ENCODE peak calls at places on chromosomes 16 and 17, in six cellular contexts. W is tibial nerve; N is CD8-positive, alpha-beta T cell; M is small intestine; K is transverse colon; R is pancreas. P is an unnamed sample. For H3K27me3, the result is how much of the 10 kb centered on the place peaks cover.

GRCh38 chr16:78768723-78769122 is 669.3 kb downstream of the WWOX start:
- DNase-seq in M (no peak), N (no peak), K (no peak), R (no peak), W (no peak), P (no peak)

GRCh38 chr17:68567581-68567980 is 33.6 kb downstream of the FAM20A start:
- DNase-seq in W (no peak), K (no peak), R (no peak), M (no peak), N (no peak), P (no peak)

GRCh38 chr17:17208013-17208412 is 1.9 kb upstream of the PLD6 start:
- DNase-seq in R (no peak), M (no peak), N (no peak), W (no peak), K (no peak), P (no peak)

GRCh38 chr17:58753026-58753425 is 2.6 kb upstream of the PPM1E start:
- DNase-seq in N (no peak), M (no peak), K (no peak), W (no peak), R (no peak), P (no peak)

GRCh38 chr16:81511371-81511770 is 66.8 kb downstream of the CMIP start:
- DNase-seq in N (no peak), W (no peak), K (no peak), M (no peak), R (no peak), P (no peak)

GRCh38 chr17:69117855-69118758 is 23.6 kb downstream of the ABCA6 start:
- DNase-seq in W (no peak), M (no peak), R (no peak), K (no peak), N (no peak), P (no peak)

GRCh38 chr17:4417129-4417667 is 16.5 kb upstream of the SPNS3 start:
- DNase-seq in N (no peak), R (no peak), M (no peak), W (no peak), K (no peak), P (no peak)

GRCh38 chr17:45260204-45260783 is 1.6 kb downstream of the SPATA32 start:
- DNase-seq in R (no peak), K (no peak), M (peak), W (no peak), N (no peak), P (no peak)

GRCh38 chr16:3855142-3855541 is 25.4 kb downstream of the CREBBP start:
- DNase-seq in R (no peak), N (no peak), K (no peak), M (no peak), W (no peak), P (no peak)

GRCh38 chr17:60098578-60098977 is 19.9 kb upstream of the HEATR6 start:
- DNase-seq in N (no peak), W (no peak), M (no peak), R (no peak), K (no peak), P (no peak)

GRCh38 chr17:64091116-64091515 is 38.8 kb downstream of the ERN1 start:
- DNase-seq in W (no peak), K (no peak), N (no peak), R (no peak), M (no peak), P (no peak)

GRCh38 chr17:14903810-14904209 is 361.3 kb downstream of the PMP22 start:
- DNase-seq in R (no peak), M (no peak), K (no peak), W (no peak), N (no peak), P (no peak)

GRCh38 chr17:848402-848801 is 66.2 kb downstream of the MRM3 start:
- DNase-seq in M (no peak), N (no peak), K (no peak), R (no peak), W (no peak), P (no peak)

GRCh38 chr16:8271344-8271743 is 319.0 kb downstream of the TMEM114 start:
- DNase-seq in M (no peak), R (no peak), K (no peak), W (no peak), N (no peak), P (no peak)

GRCh38 chr17:21345236-21345635 is 30.9 kb upstream of the KCNJ12 start:
- DNase-seq in M (no peak), R (peak), K (no peak), W (no peak), N (no peak), P (no peak)

GRCh38 chr17:72422505-72423285 is 301.9 kb downstream of the SOX9 start:
- DNase-seq in K (peak), W (peak), R (no peak), M (peak), N (no peak), P (no peak)

GRCh38 chr16:4746991-4747574 is 12.7 kb downstream of the DNAAF8 start:
- DNase-seq in M (no peak), N (no peak), K (no peak), R (peak), W (no peak), P (no peak)

GRCh38 chr16:55015181-55015913 is 84.7 kb downstream of the IRX5 start:
- DNase-seq in N (no peak), W (no peak), M (no peak), R (no peak), K (no peak), P (no peak)

GRCh38 chr16:12484987-12485386 is 318.7 kb downstream of the CPPED1 start:
- DNase-seq in K (no peak), W (no peak), N (no peak), R (no peak), M (no peak), P (no peak)

GRCh38 chr16:2597560-2597902 is 59.7 kb downstream of the PDPK1 start:
- DNase-seq in N (no peak), R (no peak), W (no peak), M (no peak), K (no peak), P (no peak)

GRCh38 chr16:3459401-3460090 is 16.1 kb downstream of the NAA60 start:
- DNase-seq in W (no peak), K (no peak), N (peak), M (peak), R (no peak), P (no peak)

GRCh38 chr17:12376276-12376675 is 289.4 kb upstream of the MYOCD start:
- DNase-seq in R (no peak), W (no peak), M (no peak), N (no peak), K (no peak), P (no peak)

GRCh38 chr16:56800355-56800754 is 64.7 kb upstream of the SLC12A3 start:
- DNase-seq in M (no peak), R (no peak), N (no peak), K (no peak), W (no peak), P (no peak)

GRCh38 chr17:57372156-57372555 is 115.8 kb downstream of the MSI2 start:
- DNase-seq in R (no peak), M (no peak), K (no peak), W (no peak), N (no peak), P (no peak)

GRCh38 chr17:64411999-64412771 is 21.5 kb upstream of the PECAM1 start:
- DNase-seq in R (no peak), K (peak), N (no peak), W (no peak), M (no peak), P (no peak)

GRCh38 chr16:57372372-57373116 is at the start of gene CX3CL1:
- DNase-seq in N (no peak), K (peak), R (peak), M (peak), W (no peak), P (no peak)

GRCh38 chr17:73205326-73205980 is 12.6 kb downstream of the COG1 start:
- DNase-seq in K (no peak), R (no peak), M (no peak), N (no peak), W (no peak), P (no peak)

GRCh38 chr17:19650826-19651225 is 2.3 kb downstream of the ALDH3A2 start:
- DNase-seq in M (no peak), W (no peak), N (no peak), R (no peak), K (no peak), P (no peak)

GRCh38 chr16:81276323-81276722 is 37.8 kb downstream of the BCO1 start:
- DNase-seq in N (no peak), W (no peak), R (no peak), K (no peak), M (no peak), P (no peak)

GRCh38 chr17:61291457-61292311 is 108.0 kb upstream of the TBX2 start:
- DNase-seq in R (no peak), M (no peak), N (no peak), W (no peak), K (no peak), P (no peak)

GRCh38 chr16:2497116-2497630 is 16.6 kb upstream of the ATP6V0C start:
- DNase-seq in R (peak), W (no peak), K (no peak), N (no peak), M (no peak), P (no peak)

GRCh38 chr17:75364078-75364477 is 41.4 kb downstream of the GRB2 start:
- DNase-seq in K (no peak), W (no peak), N (no peak), M (no peak), R (no peak), P (no peak)

DNA sequence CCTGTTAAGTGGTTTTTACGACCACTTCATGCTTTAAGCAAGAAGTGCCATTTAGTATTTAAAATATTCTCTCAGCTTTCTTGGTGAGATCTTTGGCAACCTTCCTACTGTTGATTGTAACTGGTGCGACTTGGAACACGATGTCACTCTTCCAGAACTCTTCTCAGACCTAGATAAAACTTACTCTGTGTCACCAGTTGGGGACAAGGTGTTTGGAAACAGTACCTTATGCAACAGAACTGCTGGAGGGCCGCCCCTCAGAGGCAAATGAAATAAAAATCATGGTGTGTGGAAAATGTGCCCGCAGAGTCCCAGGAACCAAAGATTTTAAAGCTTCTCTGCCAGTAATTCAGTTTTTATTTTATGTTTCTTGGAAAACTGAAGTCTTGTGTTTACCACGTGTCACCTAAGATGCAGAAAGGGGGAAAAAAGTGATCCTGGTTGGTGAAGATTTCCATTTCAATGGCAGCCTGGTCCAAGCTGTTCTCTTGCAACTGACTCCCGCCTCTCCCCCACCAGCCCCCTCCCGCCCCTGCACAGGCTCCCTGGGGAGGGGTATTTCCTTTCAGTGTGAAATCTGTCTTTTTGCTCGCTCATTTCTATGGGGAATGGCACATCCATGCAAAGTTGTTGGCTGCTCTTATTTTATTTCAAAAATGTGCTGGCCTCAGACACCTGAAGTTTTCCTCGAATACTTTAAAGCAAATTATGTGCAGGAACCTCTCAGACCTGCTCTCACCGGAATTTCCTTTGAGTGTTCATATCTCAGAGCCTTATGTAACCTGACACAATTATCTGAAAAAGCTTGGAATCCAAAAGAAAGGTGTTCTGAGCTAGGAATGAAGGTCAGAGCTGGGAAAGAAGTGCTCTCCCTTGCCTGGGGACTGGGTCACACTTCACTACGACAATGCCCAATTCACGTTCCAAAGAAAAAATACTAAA is 7.0 kb upstream of the HSD11B2 start:
- DNase-seq in M (no peak), N (no peak), K (no peak), W (no peak), R (no peak), P (no peak)
- H3K27me3 ChIP-seq in M (under half), N (under half), K (under half), W (under half), R (under half), P (under half)

DNA sequence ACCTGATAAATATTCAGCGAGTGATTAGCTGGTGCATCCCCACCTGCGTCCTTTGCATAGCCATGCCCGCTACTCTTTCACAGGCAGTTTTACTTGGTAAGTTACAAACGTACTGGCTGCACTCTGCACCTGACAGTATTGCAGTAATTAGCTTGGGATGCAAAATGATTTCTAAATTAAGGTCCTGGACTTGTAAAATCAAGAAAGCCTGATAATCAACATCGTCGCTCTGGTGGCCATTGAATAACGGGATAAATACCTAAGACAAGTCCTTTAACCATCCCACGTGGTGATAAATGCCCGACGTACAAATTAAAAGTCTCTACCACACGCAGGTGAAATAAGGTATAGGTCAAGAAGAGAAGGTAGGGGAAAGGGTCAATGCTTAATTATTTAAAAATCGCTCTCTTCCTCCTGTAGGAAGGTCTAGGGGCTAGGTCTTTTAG is 972 bp upstream of the PRKCA start:
- DNase-seq in K (peak), M (no peak), R (no peak), W (no peak), N (no peak), P (no peak)
- H3K27me3 ChIP-seq in K (under half), M (under half), R (under half), W (under half), N (under half), P (under half)

GRCh38 chr17:29018788-29019474 is 13.1 kb upstream of the SEZ6 start:
- DNase-seq in W (no peak), M (no peak), K (no peak), N (no peak), R (no peak), P (no peak)

GRCh38 chr17:29010586-29010985 is 4.8 kb upstream of the SEZ6 start:
- DNase-seq in W (no peak), M (no peak), R (no peak), K (no peak), N (no peak), P (no peak)

GRCh38 chr17:29012535-29012934 is 6.7 kb upstream of the SEZ6 start:
- DNase-seq in R (no peak), W (no peak), K (no peak), N (no peak), M (no peak), P (no peak)

GRCh38 chr17:29016635-29017034 is 10.8 kb upstream of the SEZ6 start:
- DNase-seq in N (no peak), W (no peak), K (no peak), M (no peak), R (no peak), P (no peak)

GRCh38 chr17:29014716-29015115 is 8.9 kb upstream of the SEZ6 start:
- DNase-seq in R (no peak), W (no peak), M (no peak), K (no peak), N (no peak), P (no peak)
- H3K27me3 ChIP-seq in R (under half), W (under half), M (under half), K (half or more), N (under half), P (under half)

GRCh38 chr17:48554412-48555090 is 9.6 kb upstream of the HOXB2 start:
- DNase-seq in M (no peak), K (no peak), R (peak), N (no peak), W (no peak), P (no peak)
- H3K27me3 ChIP-seq in M (under half), K (under half), R (under half), N (under half), W (under half), P (under half)

GRCh38 chr16:49274936-49275730 is 6.5 kb downstream of the CBLN1 start:
- DNase-seq in R (no peak), M (no peak), N (no peak), K (no peak), W (no peak), P (no peak)
- H3K27me3 ChIP-seq in R (under half), M (half or more), N (under half), K (half or more), W (under half), P (half or more)

DNA sequence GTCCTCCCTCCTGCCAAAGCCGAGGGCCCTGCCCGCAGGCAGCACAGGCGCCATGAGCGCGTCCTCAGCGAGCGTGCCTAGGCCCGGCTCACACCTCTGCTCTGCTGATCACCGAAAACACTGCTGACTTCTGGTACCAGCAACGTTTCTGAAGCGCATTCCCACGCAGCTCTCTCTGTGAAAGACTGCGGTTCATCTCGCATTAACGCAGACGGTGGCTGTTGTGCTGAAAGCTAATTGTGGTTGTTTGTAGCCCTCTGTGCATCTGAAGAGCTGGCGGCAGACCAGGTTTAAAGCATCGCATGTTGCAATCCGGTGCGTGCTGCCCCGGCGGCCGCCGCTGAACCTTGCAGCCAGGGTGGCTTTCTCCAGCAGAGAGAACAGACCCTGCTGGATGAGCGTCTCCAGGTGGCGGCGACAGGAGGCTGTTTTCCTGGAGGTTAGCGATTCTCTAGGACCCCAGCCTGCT is 49.9 kb upstream of the CHMP6 start:
- DNase-seq in M (no peak), W (no peak), K (no peak), N (no peak), R (peak), P (no peak)
- H3K27me3 ChIP-seq in M (under half), W (under half), K (under half), N (under half), R (under half), P (under half)

GRCh38 chr17:48562934-48563333 is 15.2 kb downstream of the HOXB4 start:
- DNase-seq in R (no peak), K (no peak), N (no peak), W (no peak), M (no peak), P (no peak)
- H3K27me3 ChIP-seq in R (under half), K (under half), N (under half), W (under half), M (under half), P (under half)

GRCh38 chr17:79857095-79857494 is 17.9 kb upstream of the CBX4 start:
- DNase-seq in W (no peak), K (no peak), N (no peak), R (no peak), M (no peak), P (no peak)

GRCh38 chr17:79862259-79862658 is 23.0 kb upstream of the CBX4 start:
- DNase-seq in W (no peak), K (no peak), M (no peak), N (no peak), R (no peak), P (no peak)

GRCh38 chr17:79861371-79862216 is 22.4 kb upstream of the CBX4 start:
- DNase-seq in K (peak), W (no peak), N (peak), R (no peak), M (peak), P (no peak)

GRCh38 chr17:79862771-79863440 is 23.7 kb upstream of the CBX4 start:
- DNase-seq in W (no peak), M (no peak), N (peak), K (no peak), R (no peak), P (no peak)

GRCh38 chr17:79859676-79860615 is 20.7 kb upstream of the CBX4 start:
- DNase-seq in W (no peak), R (no peak), M (no peak), K (no peak), N (no peak), P (no peak)
- H3K27me3 ChIP-seq in W (under half), R (under half), M (under half), K (under half), N (under half), P (under half)

GRCh38 chr17:6702567-6703215 is 10.5 kb downstream of the SLC13A5 start:
- DNase-seq in M (no peak), W (no peak), K (no peak), N (no peak), R (no peak), P (no peak)
- H3K27me3 ChIP-seq in M (under half), W (under half), K (under half), N (under half), R (under half), P (under half)

DNA sequence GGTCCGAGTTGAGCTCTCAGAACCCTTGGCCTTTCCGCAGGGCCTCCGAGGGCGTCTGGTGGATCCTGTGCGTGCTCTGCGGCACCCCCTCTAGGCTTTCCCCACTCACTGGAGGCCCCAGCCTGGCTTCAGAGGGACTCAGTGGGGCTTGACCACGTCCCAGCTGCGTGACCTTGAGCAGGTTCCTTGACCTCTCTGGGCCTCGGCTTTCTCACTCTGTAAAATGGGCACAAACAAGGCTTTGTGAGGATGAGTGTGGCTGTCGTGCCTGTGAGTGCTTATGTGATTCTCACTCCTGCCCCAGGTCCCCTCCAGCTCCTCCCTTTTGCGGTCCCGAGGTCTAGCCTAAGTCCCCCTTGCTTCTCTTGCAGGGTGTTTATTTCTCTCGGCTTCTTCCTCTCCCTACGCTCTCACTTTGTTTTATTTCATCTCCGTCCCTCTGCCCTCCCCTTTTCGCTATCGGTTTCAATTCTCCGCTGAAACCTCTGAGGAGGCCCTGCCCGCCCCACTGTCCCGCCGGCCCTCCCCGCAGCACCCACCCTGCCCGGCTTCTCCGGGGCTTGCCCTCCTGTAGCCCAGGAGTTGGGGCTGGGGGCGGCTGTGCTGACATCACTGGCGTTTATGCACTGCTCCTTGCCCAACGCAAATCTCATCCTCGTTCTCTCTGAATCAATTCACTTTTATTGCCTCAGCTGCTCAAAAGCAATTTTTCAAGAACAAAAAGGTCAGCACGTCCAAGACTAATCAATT is 82.3 kb upstream of the CBX4 start:
- DNase-seq in W (no peak), R (no peak), K (peak), N (peak), M (no peak), P (no peak)
- H3K27me3 ChIP-seq in W (under half), R (under half), K (under half), N (under half), M (under half), P (under half)